ENCODE peak calls at places on chromosomes 13 and 19, in nine cellular contexts. F is stimulated activated CD8-positive, alpha-beta memory T cell treated with anti-CD3 and anti-CD28 coated beads, Interleukin-12 subunit alpha, Interleukin-12 subunit beta, amount 100 ng/mL, for 4 hours; R is NCI-H1105; Z is lung; E is WTC11; G is LHCN-M2; A is brain microvascular endothelial cell; K is NCI-H1092; Q is hepatic stellate cell. M is an unnamed sample.

GRCh38 chr19:51148571-51148970 is 6.5 kb downstream of the SIGLEC7 start:
- DNase-seq in F (no peak), R (no peak), Z (no peak), E (no peak), G (no peak), A (no peak), K (no peak), Q (no peak), M (no peak)

GRCh38 chr13:113874579-113875428 is 10.9 kb upstream of the GAS6 start:
- DNase-seq in F (no peak), R (no peak), Z (no peak), E (no peak), G (no peak), A (no peak), K (no peak), Q (no peak), M (no peak)

GRCh38 chr19:9871626-9872338 is 36.7 kb downstream of the PIN1 start:
- DNase-seq in F (no peak), R (no peak), Z (no peak), E (no peak), G (no peak), A (no peak), K (peak; percentile 40), Q (no peak), M (no peak)

GRCh38 chr19:46787331-46788100 is 878 bp downstream of the SLC1A5 start:
- DNase-seq in F (no peak), R (peak; percentile 51), Z (peak; percentile 64), E (peak; percentile 53), G (peak; percentile 76), A (peak; percentile 24), K (no peak), Q (peak; percentile 74), M (no peak)

GRCh38 chr19:48770223-48770622 is 14.9 kb downstream of the FGF21 start:
- DNase-seq in F (no peak), R (no peak), Z (no peak), E (no peak), G (peak; percentile 91), A (peak; percentile 42), K (no peak), Q (peak; percentile 55), M (no peak)

GRCh38 chr13:31090096-31090495 is 71.6 kb downstream of the HSPH1 start:
- DNase-seq in F (no peak), R (no peak), Z (no peak), E (no peak), G (no peak), A (no peak), K (no peak), Q (no peak), M (no peak)

GRCh38 chr19:14006766-14007562 is 844 bp upstream of the RFX1 start:
- DNase-seq in F (no peak), R (peak; percentile 94), Z (peak; percentile 84), E (peak; percentile 90), G (no peak), A (peak; percentile 16), K (no peak), Q (peak; percentile 73), M (no peak)

GRCh38 chr19:21574607-21575006 is 69.2 kb downstream of the ZNF429 start:
- DNase-seq in F (no peak), R (no peak), Z (no peak), E (no peak), G (no peak), A (no peak), K (no peak), Q (no peak), M (no peak)

GRCh38 chr19:11238041-11238440 is 1.4 kb upstream of the ANGPTL8 start:
- DNase-seq in F (no peak), R (no peak), Z (no peak), E (no peak), G (no peak), A (no peak), K (no peak), Q (no peak), M (no peak)

GRCh38 chr13:112896736-112897602 is 72.0 kb upstream of the MCF2L start:
- DNase-seq in F (no peak), R (no peak), Z (no peak), E (peak; percentile 8), G (no peak), A (no peak), K (no peak), Q (no peak), M (no peak)

GRCh38 chr13:44744880-44745633 is 168.9 kb upstream of the TSC22D1 start:
- DNase-seq in F (no peak), R (no peak), Z (no peak), E (no peak), G (no peak), A (no peak), K (no peak), Q (no peak), M (no peak)

M was measured in prostate gland.